ENCODE peak calls at places on chromosomes 13 and 19, in eight cellular contexts. G is NB4, I is transverse colon, V is ovary, A is left ventricle myocardium inferior, H is brain microvascular endothelial cell, T is colonic mucosa, N is astrocyte. F is an unnamed sample.

GRCh38 chr19:2235396-2236284 is 489 bp downstream of the PLEKHJ1 start:
- DNase-seq in I (peak), A (peak), V (peak), N (no peak), H (no peak), T (peak), G (peak), F (no peak)

GRCh38 chr13:27283906-27284523 is 13.4 kb downstream of the RASL11A start:
- DNase-seq in N (no peak), V (no peak), G (peak), I (peak), A (no peak), H (no peak), T (peak), F (peak)

GRCh38 chr13:98766716-98767115 is 14.2 kb upstream of the SLC15A1 start:
- DNase-seq in H (no peak), A (no peak), I (no peak), V (no peak), G (no peak), N (no peak), T (no peak), F (no peak)

GRCh38 chr19:36106441-36106840 is 4.5 kb upstream of the OVOL3 start:
- DNase-seq in A (no peak), H (no peak), V (no peak), I (no peak), N (no peak), G (no peak), T (no peak), F (no peak)

GRCh38 chr13:43470610-43471009 is 316.2 kb downstream of the ENOX1 start:
- DNase-seq in V (no peak), G (no peak), H (no peak), N (no peak), T (no peak), I (no peak), A (no peak), F (no peak)

GRCh38 chr13:26923824-26924605 is 163.4 kb upstream of the GPR12 start:
- DNase-seq in N (peak), H (peak), A (no peak), I (no peak), G (no peak), V (no peak), T (no peak), F (peak)

GRCh38 chr13:97852181-97852874 is 101.1 kb upstream of the IPO5 start:
- DNase-seq in A (no peak), G (no peak), T (no peak), I (no peak), H (no peak), N (no peak), V (no peak), F (no peak)

GRCh38 chr19:11480081-11480926 is 542 bp downstream of the ELAVL3 start:
- DNase-seq in N (no peak), T (no peak), A (no peak), V (no peak), H (no peak), G (peak), I (no peak), F (no peak)

GRCh38 chr19:10762656-10763055 is 44.8 kb downstream of the DNM2 start:
- DNase-seq in V (no peak), N (no peak), A (peak), H (no peak), T (peak), G (no peak), I (peak), F (no peak)

GRCh38 chr19:55467236-55468053 is 2.9 kb upstream of the C19orf85 start:
- DNase-seq in A (peak), N (no peak), I (peak), T (peak), H (no peak), G (peak), V (peak), F (peak)

GRCh38 chr13:85503797-85504196 is 295.4 kb downstream of the SLITRK6 start:
- DNase-seq in I (no peak), V (no peak), H (peak), A (no peak), N (peak), T (no peak), G (no peak), F (peak)

GRCh38 chr13:110187501-110188161 is 119.3 kb downstream of the COL4A1 start:
- DNase-seq in I (no peak), H (peak), V (no peak), T (no peak), G (no peak), N (peak), A (peak), F (peak)

GRCh38 chr19:2858864-2859263 is 8.3 kb upstream of the ZNF556 start:
- DNase-seq in V (no peak), H (no peak), T (no peak), A (no peak), G (no peak), N (no peak), I (no peak), F (no peak)

GRCh38 chr13:31160857-31161582 is 684 bp downstream of the HSPH1 start:
- DNase-seq in H (peak), G (peak), I (peak), V (peak), N (peak), A (peak), T (peak), F (peak)

GRCh38 chr19:49881672-49882394 is 4.3 kb downstream of the TBC1D17 start:
- DNase-seq in H (no peak), T (peak), N (no peak), V (peak), A (no peak), I (no peak), G (no peak), F (no peak)

GRCh38 chr13:113777311-113778260 is 18.6 kb downstream of the TMEM255B start:
- DNase-seq in A (no peak), G (peak), H (no peak), V (no peak), T (no peak), N (no peak), I (no peak), F (no peak)

GRCh38 chr19:8827277-8827676 is 4.8 kb downstream of the ZNF558 start:
- DNase-seq in I (no peak), N (no peak), H (no peak), G (no peak), A (no peak), T (no peak), V (no peak), F (no peak)

GRCh38 chr19:36089847-36090246 is 21.1 kb upstream of the OVOL3 start:
- DNase-seq in I (no peak), H (no peak), A (no peak), G (no peak), N (no peak), T (no peak), V (no peak), F (no peak)

GRCh38 chr19:50258918-50259372 is 55.5 kb downstream of the MYH14 start:
- DNase-seq in G (peak), T (peak), V (no peak), A (no peak), I (peak), H (no peak), N (no peak), F (no peak)

GRCh38 chr19:44757057-44757734 is 8.7 kb downstream of the BCL3 start:
- DNase-seq in I (peak), H (no peak), G (no peak), T (no peak), N (peak), V (peak), A (peak), F (peak)

GRCh38 chr13:66618702-66619101 is 611.4 kb downstream of the PCDH9 start:
- DNase-seq in G (peak), H (no peak), V (no peak), I (no peak), A (no peak), N (peak), T (no peak), F (peak)

GRCh38 chr13:43441916-43442315 is 344.9 kb downstream of the ENOX1 start:
- DNase-seq in I (no peak), G (no peak), H (no peak), A (no peak), V (no peak), T (no peak), N (no peak), F (no peak)

GRCh38 chr19:4909172-4909896 is at the start of gene UHRF1:
- DNase-seq in A (no peak), I (peak), H (no peak), N (no peak), G (peak), V (no peak), T (peak), F (no peak)

GRCh38 chr19:8459520-8460260 is 14.9 kb downstream of the HNRNPM start:
- DNase-seq in V (no peak), H (peak), G (no peak), I (no peak), N (peak), T (no peak), A (no peak), F (peak)

GRCh38 chr19:48987323-48987722 is 5.8 kb downstream of the GYS1 start:
- DNase-seq in G (no peak), A (no peak), T (no peak), N (no peak), I (no peak), V (no peak), H (no peak), F (no peak)

GRCh38 chr19:18921593-18921992 is 2.1 kb downstream of the DDX49 start:
- DNase-seq in I (no peak), N (no peak), G (no peak), H (no peak), T (no peak), A (no peak), V (no peak), F (no peak)

GRCh38 chr13:34678154-34678553 is 263.9 kb upstream of the NBEA start:
- DNase-seq in N (peak), I (no peak), G (no peak), T (no peak), H (peak), A (no peak), V (no peak), F (no peak)

GRCh38 chr13:44930907-44931676 is 58.2 kb downstream of the NUFIP1 start:
- DNase-seq in G (peak), N (peak), H (peak), A (no peak), T (no peak), I (no peak), V (no peak), F (peak)

GRCh38 chr19:55446060-55446459 is 3.0 kb upstream of the SHISA7 start:
- DNase-seq in I (no peak), H (no peak), N (no peak), G (no peak), A (no peak), V (no peak), T (no peak), F (no peak)

GRCh38 chr19:4744451-4745170 is 21.0 kb upstream of the DPP9 start:
- DNase-seq in H (peak), I (no peak), N (peak), G (peak), V (peak), A (no peak), T (no peak), F (peak)

DNA sequence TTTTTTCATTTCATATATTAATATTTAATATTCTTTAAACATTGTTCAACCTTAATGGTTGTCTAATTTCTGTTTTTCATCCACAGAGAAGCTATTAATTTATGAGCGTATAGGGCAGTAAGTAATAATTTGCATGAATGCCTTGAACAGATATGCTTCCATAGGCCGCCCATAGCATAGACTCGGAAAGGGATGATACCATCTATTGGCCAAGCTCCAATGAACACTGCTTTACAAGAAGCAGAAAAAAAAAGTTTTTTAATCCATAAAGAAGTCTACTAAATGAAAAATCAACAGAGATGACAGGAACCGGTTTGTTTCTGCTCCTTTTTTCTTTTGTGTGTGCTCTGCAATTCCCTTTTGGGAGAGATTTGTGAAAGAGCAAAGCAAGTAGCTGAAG is 215.8 kb upstream of the SOX21 start:
- DNase-seq in G (no peak), A (no peak), I (no peak), V (no peak), T (no peak), H (no peak), N (no peak), F (no peak)
- TF ChIP-seq CTCF in G (no peak), A (no peak), I (no peak), V (no peak), T (no peak), H (no peak), N (no peak), F (no peak)

GRCh38 chr13:95706356-95706755 is 29.4 kb downstream of the DNAJC3 start:
- DNase-seq in V (no peak), H (no peak), I (no peak), T (no peak), N (no peak), G (no peak), A (no peak), F (no peak)
- H3K4me3 ChIP-seq in V (no peak), H (no peak), I (no peak), T (no peak), N (no peak), G (no peak), A (no peak), F (no peak)

DNA sequence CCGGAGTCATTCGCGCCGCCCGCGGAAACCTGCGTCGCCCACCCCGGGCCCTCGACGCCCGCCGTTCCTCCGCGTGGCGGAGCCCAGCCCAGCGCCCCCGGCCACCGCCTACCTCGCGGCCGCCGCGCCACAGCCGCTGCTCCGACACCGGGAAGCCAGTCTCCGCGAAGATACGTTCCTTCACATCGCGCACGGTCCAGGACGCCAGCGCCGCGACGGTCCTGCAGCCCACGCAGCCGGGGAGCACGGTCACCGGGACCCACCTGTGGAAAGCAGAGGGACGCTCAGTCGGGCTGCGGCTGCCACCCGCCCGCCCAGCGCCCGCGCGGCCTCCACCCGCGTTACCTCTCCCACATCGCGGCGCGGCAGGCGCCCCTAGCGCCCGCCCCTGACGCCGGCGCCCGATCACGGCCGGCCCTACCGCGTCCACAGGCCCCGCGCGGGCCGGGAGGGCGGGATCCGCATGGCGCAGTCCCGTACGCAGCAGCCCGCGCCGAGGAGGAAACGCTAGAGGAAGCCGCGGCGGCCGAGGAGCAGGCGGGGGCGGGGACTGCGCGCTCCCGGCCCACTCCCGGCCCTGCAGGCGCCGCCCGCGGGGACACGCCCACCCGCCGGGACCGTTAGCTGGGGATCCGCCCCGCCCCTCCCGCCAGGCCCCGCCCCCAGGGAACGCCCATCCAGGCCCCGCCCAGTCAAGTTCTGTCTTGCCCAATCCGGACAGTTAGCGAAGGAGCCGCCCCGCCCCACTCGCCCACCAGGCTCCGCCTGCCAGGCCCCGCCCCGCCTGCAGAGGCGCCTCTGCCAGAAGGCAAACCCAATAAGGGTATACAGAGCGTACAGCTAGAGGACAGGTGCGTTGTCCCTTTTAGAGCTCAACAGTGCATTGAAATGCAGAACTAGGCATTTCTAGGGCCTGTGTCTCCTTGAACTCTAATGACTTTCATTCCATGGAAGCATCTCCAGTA is 58.2 kb downstream of the SACS start:
- DNase-seq in G (peak), H (peak), T (peak), I (peak), N (peak), A (peak), V (peak), F (peak)
- TF ChIP-seq CTCF in G (no peak), H (no peak), T (no peak), I (peak), N (no peak), A (peak), V (no peak), F (peak)

GRCh38 chr19:6800991-6801396 is 28.5 kb downstream of the VAV1 start:
- DNase-seq in G (no peak), T (no peak), V (no peak), H (peak), A (no peak), N (peak), I (no peak), F (peak)
- H3K4me3 ChIP-seq in G (peak), T (peak), V (no peak), H (no peak), A (peak), N (no peak), I (no peak), F (no peak)

DNA sequence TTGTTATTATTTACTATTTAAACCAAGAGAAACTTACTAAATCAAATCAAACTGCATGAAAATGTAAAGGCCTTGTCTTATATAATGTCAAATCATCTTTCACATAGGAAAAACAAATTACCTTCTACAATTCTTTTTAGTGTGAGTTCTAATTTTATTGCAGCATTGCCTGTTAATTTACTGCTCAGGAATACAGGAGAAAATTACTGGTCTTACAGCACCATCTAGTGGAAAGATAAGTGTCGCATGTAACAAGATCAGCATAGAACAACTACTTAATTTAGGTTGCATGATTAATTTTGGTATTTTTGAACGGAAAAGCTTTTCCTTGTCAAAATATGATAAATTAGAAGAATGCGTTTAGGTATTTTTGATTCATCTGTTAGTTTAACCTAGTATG is 502.7 kb downstream of the UQCRFS1 start:
- DNase-seq in T (no peak), V (no peak), G (peak), N (peak), A (no peak), H (no peak), I (no peak), F (peak)
- TF ChIP-seq CTCF in T (peak), V (peak), G (no peak), N (peak), A (peak), H (peak), I (peak), F (peak)

DNA sequence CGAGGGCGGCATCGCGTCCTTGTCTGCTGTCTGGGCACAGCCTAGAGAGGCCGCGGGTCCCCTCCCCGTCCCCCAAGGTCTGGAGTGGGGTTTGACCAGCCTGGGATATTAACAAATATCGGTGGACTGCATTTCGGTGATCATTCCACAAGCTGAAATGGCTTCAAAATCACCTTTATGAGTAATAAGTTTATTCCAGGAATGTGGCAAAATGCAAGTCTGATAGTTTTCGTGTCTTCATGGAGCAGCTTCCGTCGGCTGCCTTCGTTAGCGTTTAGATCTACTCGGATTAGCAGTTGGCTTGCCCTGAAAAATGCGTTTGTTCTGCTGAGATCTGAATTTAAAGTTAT is 1.1 kb upstream of the GJA3 start:
- DNase-seq in N (no peak), V (no peak), G (no peak), I (no peak), A (no peak), T (no peak), H (no peak), F (no peak)
- H3K4me3 ChIP-seq in N (peak), V (no peak), G (no peak), I (no peak), A (peak), T (no peak), H (no peak), F (no peak)

GRCh38 chr19:38556521-38557174 is 61.1 kb downstream of the MAP4K1 start:
- DNase-seq in I (no peak), H (no peak), T (no peak), V (no peak), A (no peak), G (peak), N (no peak), F (peak)

GRCh38 chr19:38555200-38555599 is 62.6 kb downstream of the MAP4K1 start:
- DNase-seq in N (no peak), T (no peak), A (no peak), I (no peak), H (no peak), G (no peak), V (no peak), F (no peak)

GRCh38 chr19:38557205-38557799 is 60.5 kb downstream of the MAP4K1 start:
- DNase-seq in H (no peak), N (no peak), G (peak), V (no peak), A (no peak), I (peak), T (peak), F (no peak)

GRCh38 chr19:38551450-38551813 is 66.3 kb downstream of the MAP4K1 start:
- DNase-seq in T (no peak), I (no peak), G (no peak), H (no peak), V (no peak), A (no peak), N (no peak), F (no peak)

DNA sequence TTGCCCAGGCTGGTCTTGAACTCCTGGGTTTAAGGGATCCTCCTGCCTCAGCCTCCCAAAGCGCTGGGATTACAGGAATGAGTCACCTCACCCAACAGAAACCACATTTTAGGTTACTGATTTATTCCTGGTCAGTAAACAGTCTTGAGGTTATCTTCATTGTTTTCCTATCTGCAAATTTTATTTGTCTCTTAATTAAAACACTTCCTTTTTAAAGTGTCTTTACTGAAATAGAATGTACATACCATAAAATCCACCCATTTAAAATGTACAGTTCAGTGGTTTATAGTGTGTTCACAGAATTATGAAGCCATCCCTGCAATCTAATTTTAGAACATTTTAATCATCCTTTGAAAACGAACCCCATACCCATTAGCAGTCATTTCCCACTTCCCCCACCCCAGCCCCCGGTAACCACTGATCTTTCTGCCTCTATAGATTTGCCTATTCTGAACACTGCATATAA is 63.0 kb downstream of the MAP4K1 start:
- DNase-seq in H (no peak), N (no peak), V (no peak), A (no peak), T (no peak), G (no peak), I (no peak), F (no peak)
- TF ChIP-seq CTCF in H (no peak), N (no peak), V (no peak), A (no peak), T (no peak), G (no peak), I (no peak), F (no peak)

GRCh38 chr19:46193678-46194077 is 35.9 kb upstream of the IGFL1 start:
- DNase-seq in G (peak), A (no peak), N (no peak), I (no peak), V (no peak), T (no peak), H (no peak), F (no peak)
- H3K4me3 ChIP-seq in G (peak), A (no peak), N (no peak), I (no peak), V (no peak), T (no peak), H (no peak), F (no peak)

F was measured in AG10803.